ENCODE peak calls at places on chromosomes 2 and 18, in seven cellular contexts. S is neuronal stem cell, V is IMR-90, D is H1, A is mesendoderm, I is H9, Q is mesenchymal stem cell. Z is an unnamed sample.

GRCh38 chr18:43830905-43831304 is 553.6 kb upstream of the SYT4 start:
- DNase-seq in S (no peak), V (no peak), D (no peak), A (peak; percentile 62), I (no peak), Q (peak; percentile 95), Z (no peak)

GRCh38 chr2:216765810-216766259 is 70.5 kb upstream of the IGFBP5 start:
- DNase-seq in S (peak; percentile 90), V (no peak), D (peak; percentile 75), A (peak; percentile 93), I (peak; percentile 93), Q (peak; percentile 54), Z (no peak)

GRCh38 chr2:150147889-150148683 is 339.4 kb downstream of the RND3 start:
- DNase-seq in S (no peak), V (no peak), D (no peak), A (no peak), I (no peak), Q (no peak), Z (no peak)

GRCh38 chr2:61645911-61646310 is 107.8 kb upstream of the XPO1 start:
- DNase-seq in S (no peak), V (peak; percentile 96), D (no peak), A (no peak), I (no peak), Q (peak; percentile 86), Z (no peak)

GRCh38 chr2:37786153-37786809 is 114.8 kb upstream of the CDC42EP3 start:
- DNase-seq in S (no peak), V (no peak), D (no peak), A (no peak), I (no peak), Q (no peak), Z (no peak)

GRCh38 chr18:51346404-51346803 is 148.9 kb upstream of the MEX3C start:
- DNase-seq in S (no peak), V (no peak), D (no peak), A (no peak), I (no peak), Q (no peak), Z (no peak)

GRCh38 chr18:48902023-48902855 is 48.5 kb downstream of the SMAD7 start:
- DNase-seq in S (no peak), V (peak; percentile 91), D (no peak), A (no peak), I (peak; percentile 20), Q (peak; percentile 84), Z (peak; percentile 89)

GRCh38 chr18:79982736-79983135 is 5.6 kb downstream of the TXNL4A start:
- DNase-seq in S (no peak), V (peak; percentile 55), D (no peak), A (peak; percentile 51), I (no peak), Q (peak; percentile 52), Z (no peak)

GRCh38 chr2:100580474-100581264 is 17.9 kb downstream of the PDCL3 start:
- DNase-seq in S (no peak), V (no peak), D (no peak), A (no peak), I (no peak), Q (no peak), Z (no peak)

GRCh38 chr18:3424280-3424890 is 25.6 kb upstream of the TGIF1 start:
- DNase-seq in S (no peak), V (no peak), D (no peak), A (peak; percentile 83), I (no peak), Q (no peak), Z (no peak)

GRCh38 chr18:79517322-79517721 is 121.6 kb downstream of the NFATC1 start:
- DNase-seq in S (no peak), V (no peak), D (no peak), A (no peak), I (peak; percentile 24), Q (no peak), Z (no peak)

GRCh38 chr2:134905168-134905567 is 13.5 kb upstream of the CCNT2 start:
- DNase-seq in S (no peak), V (no peak), D (no peak), A (no peak), I (no peak), Q (no peak), Z (no peak)

GRCh38 chr2:134900151-134900550 is 18.5 kb upstream of the CCNT2 start:
- DNase-seq in S (no peak), V (peak; percentile 66), D (no peak), A (no peak), I (no peak), Q (no peak), Z (no peak)

GRCh38 chr2:134897932-134898331 is 20.7 kb upstream of the CCNT2 start:
- DNase-seq in S (no peak), V (peak; percentile 8), D (no peak), A (no peak), I (no peak), Q (peak; percentile 22), Z (no peak)

GRCh38 chr2:134899204-134899603 is 19.4 kb upstream of the CCNT2 start:
- DNase-seq in S (no peak), V (no peak), D (no peak), A (no peak), I (no peak), Q (no peak), Z (no peak)
- H3K27me3 ChIP-seq in S (no peaks in the 10 kb centered on the region), V (no peaks in the 10 kb centered on the region), D (no peaks in the 10 kb centered on the region), A (no peaks in the 10 kb centered on the region), I (no peaks in the 10 kb centered on the region), Q (no peaks in the 10 kb centered on the region), Z (no peaks in the 10 kb centered on the region)

DNA sequence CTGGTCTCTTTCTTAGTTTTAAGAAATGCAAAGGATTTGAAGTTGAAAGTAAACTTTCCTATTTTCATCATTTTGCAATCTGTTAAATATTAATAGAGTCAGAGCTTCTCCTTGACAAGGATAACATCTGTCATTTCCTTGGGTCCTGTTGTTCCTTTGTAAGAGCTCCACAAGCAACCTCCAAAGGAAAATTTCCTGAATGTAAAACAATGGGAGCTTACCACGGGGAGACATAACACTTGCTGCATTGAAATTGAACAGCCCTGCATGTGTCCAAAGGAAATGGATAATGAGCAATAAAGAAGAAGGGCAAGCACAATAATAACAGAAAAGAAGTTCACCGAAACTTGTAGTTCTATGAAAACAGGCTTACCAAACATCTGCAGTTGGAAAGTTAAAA is 42.0 kb upstream of the SCG2 start:
- DNase-seq in S (no peak), V (no peak), D (no peak), A (no peak), I (no peak), Q (no peak), Z (no peak)
- H4K8ac ChIP-seq in S (no peak overlapping the region), V (no peak overlapping the region), D (no peak overlapping the region), A (no peak overlapping the region), I (no peak overlapping the region), Q (no peak overlapping the region), Z (no peak overlapping the region)

GRCh38 chr2:73210019-73210418 is 4.0 kb upstream of the SMYD5 start:
- DNase-seq in S (no peak), V (no peak), D (no peak), A (no peak), I (no peak), Q (no peak), Z (no peak)

GRCh38 chr2:73203055-73203681 is 794 bp downstream of the NOTO start:
- DNase-seq in S (no peak), V (no peak), D (no peak), A (peak; percentile 61), I (peak; percentile 53), Q (peak; percentile 11), Z (peak; percentile 7)

GRCh38 chr2:73202156-73203054 is at the start of gene NOTO:
- DNase-seq in S (no peak), V (no peak), D (no peak), A (peak; percentile 52), I (peak; percentile 76), Q (peak; percentile 53), Z (peak; percentile 30)

GRCh38 chr2:73208258-73208657 is 5.8 kb upstream of the SMYD5 start:
- DNase-seq in S (no peak), V (no peak), D (no peak), A (no peak), I (no peak), Q (no peak), Z (no peak)

GRCh38 chr2:73205611-73206010 is 3.2 kb downstream of the NOTO start:
- DNase-seq in S (no peak), V (no peak), D (no peak), A (no peak), I (no peak), Q (no peak), Z (peak; percentile 36)
- H3K27me3 ChIP-seq in S (peaks cover 32% of the 10 kb centered on the region), V (peaks cover 59% of the 10 kb centered on the region), D (peaks cover 14% of the 10 kb centered on the region), A (peaks cover 7% of the 10 kb centered on the region), I (peaks cover 13% of the 10 kb centered on the region), Q (peaks cover 70% of the 10 kb centered on the region), Z (peaks cover 23% of the 10 kb centered on the region)

DNA sequence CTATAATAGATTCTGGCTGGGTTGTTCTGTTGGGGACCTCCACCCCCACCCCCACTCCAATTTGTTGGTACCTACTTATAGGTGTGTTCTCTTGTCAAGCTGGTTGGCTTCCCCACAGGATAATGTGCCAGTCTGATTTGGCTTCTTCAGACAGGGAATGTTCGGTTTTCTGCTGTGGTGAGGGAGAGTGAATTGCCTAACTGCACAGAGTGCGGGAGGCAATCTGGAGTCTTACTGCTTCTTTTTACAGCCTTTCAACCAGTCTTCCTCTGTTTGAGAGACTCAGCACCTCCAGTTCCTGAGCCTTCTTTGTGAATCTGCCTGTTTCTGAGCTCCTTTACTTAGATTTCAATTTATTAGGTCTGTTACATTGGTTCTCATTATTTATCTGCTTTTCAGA is 27.4 kb upstream of the SNORC start:
- DNase-seq in S (no peak), V (no peak), D (no peak), A (no peak), I (no peak), Q (no peak), Z (no peak)
- H4K8ac ChIP-seq in S (no peak overlapping the region), V (no peak overlapping the region), D (no peak overlapping the region), A (no peak overlapping the region), I (no peak overlapping the region), Q (no peak overlapping the region), Z (no peak overlapping the region)